ENCODE peak calls at places on chromosomes 13 and 19, in four cellular contexts. L, A, J and K are unnamed samples.

GRCh38 chr13:18233783-18234299 is 947.8 kb downstream of the TUBA3C start:
- DNase-seq in L (no peak), A (no peak), J (no peak), K (no peak)

GRCh38 chr19:30512748-30513389 is 140.7 kb downstream of the ZNF536 start:
- DNase-seq in L (peak; percentile 3), A (no peak), J (no peak), K (no peak)

GRCh38 chr19:33241530-33242101 is 16.0 kb upstream of the SLC7A10 start:
- DNase-seq in L (peak; percentile 83), A (peak; percentile 82), J (no peak), K (no peak)

GRCh38 chr13:31204592-31204991 is 4.8 kb downstream of the B3GLCT start:
- DNase-seq in L (peak; percentile 83), A (no peak), J (no peak), K (no peak)

GRCh38 chr13:106616729-106617128 is 48.8 kb upstream of the ARGLU1 start:
- DNase-seq in L (no peak), A (no peak), J (no peak), K (no peak)

GRCh38 chr13:75787249-75787940 is 151.3 kb downstream of the LMO7 start:
- DNase-seq in L (peak; percentile 75), A (no peak), J (no peak), K (no peak)

GRCh38 chr13:47109028-47109427 is 212.2 kb upstream of the HTR2A start:
- DNase-seq in L (no peak), A (no peak), J (no peak), K (no peak)

GRCh38 chr13:36385471-36385870 is 39.3 kb upstream of the SPART start:
- DNase-seq in L (peak; percentile 20), A (no peak), J (no peak), K (no peak)

GRCh38 chr19:15248648-15249559 is 16.7 kb upstream of the EPHX3 start:
- DNase-seq in L (peak; percentile 98), A (no peak), J (peak; percentile 61), K (peak; percentile 96)

GRCh38 chr13:113044431-113045114 is 61.0 kb upstream of the F7 start:
- DNase-seq in L (peak; percentile 69), A (no peak), J (no peak), K (no peak)

GRCh38 chr13:19597523-19597922 is 35.9 kb upstream of the MPHOSPH8 start:
- DNase-seq in L (peak; percentile 79), A (no peak), J (peak; percentile 42), K (no peak)

DNA sequence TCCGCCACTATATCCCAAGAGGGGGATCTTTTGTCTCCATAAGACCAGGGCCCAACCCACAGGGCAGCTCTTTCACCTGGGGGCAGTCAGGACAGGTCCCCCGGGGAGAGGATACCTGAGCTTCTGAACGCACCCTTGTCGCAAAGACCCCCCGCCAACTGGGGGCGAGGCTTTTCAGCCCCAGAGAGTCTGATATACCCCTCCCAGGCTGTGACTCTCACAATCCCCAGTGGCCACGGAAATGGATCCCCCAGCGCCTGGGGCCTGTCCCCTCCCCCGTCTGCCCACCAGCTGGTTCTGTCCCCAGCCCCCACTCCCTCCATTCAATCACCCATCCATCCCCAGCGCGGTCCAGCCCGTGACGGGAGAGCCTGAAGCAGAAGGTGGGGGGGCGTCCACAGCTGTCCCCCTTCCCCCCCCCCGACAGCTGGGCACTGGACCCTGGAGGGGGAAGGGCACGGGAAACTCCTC is 858 bp downstream of the DOCK6 start:
- DNase-seq in L (no peak), A (no peak), J (no peak), K (no peak)
- H3K27ac ChIP-seq in L (no peak overlapping the region), A (peak overlapping the region; percentile 55), J (no peak overlapping the region), K (peak overlapping the region; percentile 82)

DNA sequence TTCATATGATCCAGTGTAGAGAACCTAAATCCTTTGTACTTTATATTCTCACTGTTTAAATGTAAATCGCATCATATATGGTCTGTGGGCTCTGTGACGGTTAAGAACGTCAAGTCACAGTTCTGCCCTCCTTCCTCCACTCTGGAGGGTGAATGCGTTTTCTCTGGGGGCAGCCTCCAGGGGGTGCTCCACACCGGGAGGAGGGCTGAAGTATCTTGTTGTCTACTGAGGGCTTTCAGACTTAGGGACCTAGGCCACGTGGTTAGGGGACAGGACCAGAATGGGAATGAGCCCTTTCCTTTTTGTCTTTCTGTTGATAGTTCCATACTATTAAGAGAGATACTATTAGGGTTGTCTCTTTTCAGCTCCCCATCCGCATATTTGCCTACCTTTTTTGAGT is 504.9 kb downstream of the FGF9 start:
- DNase-seq in L (no peak), A (no peak), J (no peak), K (no peak)
- H3K27me3 ChIP-seq in L (no peaks in the 10 kb centered on the region), A (no peaks in the 10 kb centered on the region), J (no peaks in the 10 kb centered on the region), K (no peaks in the 10 kb centered on the region)

GRCh38 chr19:8332976-8333770 is 9.9 kb downstream of the KANK3 start:
- DNase-seq in L (peak; percentile 19), A (peak; percentile 62), J (no peak), K (no peak)

GRCh38 chr19:8335343-8336071 is 7.6 kb downstream of the KANK3 start:
- DNase-seq in L (peak; percentile 12), A (peak; percentile 56), J (no peak), K (no peak)

GRCh38 chr19:8336072-8336569 is 6.9 kb downstream of the KANK3 start:
- DNase-seq in L (no peak), A (peak; percentile 49), J (no peak), K (no peak)

GRCh38 chr19:8333771-8334457 is 9.1 kb downstream of the KANK3 start:
- DNase-seq in L (no peak), A (peak; percentile 54), J (no peak), K (no peak)

GRCh38 chr19:8334458-8335342 is 8.4 kb downstream of the KANK3 start:
- DNase-seq in L (peak; percentile 83), A (peak; percentile 77), J (no peak), K (no peak)
- H3K27ac ChIP-seq in L (no peak overlapping the region), A (no peak overlapping the region), J (no peak overlapping the region), K (no peak overlapping the region)

GRCh38 chr19:13043285-13043684 is 48.0 kb downstream of the NFIX start:
- DNase-seq in L (no peak), A (no peak), J (no peak), K (no peak)

GRCh38 chr19:13045812-13046211 is 50.5 kb downstream of the NFIX start:
- DNase-seq in L (no peak), A (no peak), J (no peak), K (no peak)

GRCh38 chr19:13042443-13043130 is 47.3 kb downstream of the NFIX start:
- DNase-seq in L (peak; percentile 65), A (no peak), J (no peak), K (no peak)

GRCh38 chr19:13047374-13047773 is 52.1 kb downstream of the NFIX start:
- DNase-seq in L (no peak), A (no peak), J (no peak), K (no peak)

GRCh38 chr19:13044160-13044853 is 49.0 kb downstream of the NFIX start:
- DNase-seq in L (peak; percentile 83), A (no peak), J (no peak), K (peak; percentile 76)
- H3K27me3 ChIP-seq in L (no peaks in the 10 kb centered on the region), A (no peaks in the 10 kb centered on the region), J (no peaks in the 10 kb centered on the region), K (no peaks in the 10 kb centered on the region)

DNA sequence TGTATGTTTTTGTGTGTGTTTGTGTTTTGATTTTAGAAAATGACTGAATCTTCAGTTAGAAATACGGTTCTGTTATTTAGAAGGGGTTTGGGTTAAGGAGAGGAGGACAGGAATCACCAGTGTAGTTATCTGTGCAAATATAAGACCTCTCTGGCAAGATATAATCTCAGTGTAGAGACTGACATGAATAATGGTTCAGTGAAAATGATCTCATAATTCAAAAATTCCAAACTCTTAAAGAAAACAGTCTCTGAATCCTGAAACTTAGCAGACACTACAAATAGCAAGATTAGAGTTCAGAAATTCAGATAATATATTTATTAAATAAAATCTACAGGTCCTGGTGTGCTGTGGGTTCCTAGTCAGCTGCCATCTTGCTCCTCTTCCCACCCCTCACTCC is 73.5 kb downstream of the PDS5B start:
- DNase-seq in L (peak; percentile 6), A (no peak), J (no peak), K (no peak)
- H3K27ac ChIP-seq in L (no peak overlapping the region), A (no peak overlapping the region), J (no peak overlapping the region), K (peak overlapping the region; percentile 41)

DNA sequence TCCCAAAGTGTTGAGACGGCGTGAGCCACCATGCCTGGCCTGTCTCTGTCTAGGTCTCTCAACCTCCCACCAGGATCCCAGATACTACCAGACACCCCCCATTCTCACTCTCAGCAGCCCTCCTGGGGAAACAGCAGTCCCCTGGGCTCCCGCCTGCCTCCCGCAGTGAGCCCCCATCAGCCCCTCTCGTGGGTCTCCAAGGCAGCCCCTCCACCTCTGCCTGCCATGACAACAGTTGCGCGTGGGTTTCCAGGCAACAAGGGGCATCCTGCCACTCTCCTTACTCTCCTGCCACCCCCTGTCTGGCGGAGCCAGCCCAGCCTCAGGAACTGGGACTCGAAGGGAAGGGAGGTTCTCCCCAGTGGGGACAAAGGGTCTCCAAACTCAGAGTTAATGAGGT is 5.2 kb downstream of the LRRC4B start:
- DNase-seq in L (no peak), A (no peak), J (no peak), K (no peak)
- H3K27me3 ChIP-seq in L (peaks cover 44% of the 10 kb centered on the region), A (peaks cover 53% of the 10 kb centered on the region), J (peaks cover 32% of the 10 kb centered on the region), K (peaks cover 8% of the 10 kb centered on the region)